ENCODE peak calls at places on chromosomes 3 and 15, in four cellular contexts. X is breast epithelium, S is ovary, E is stomach. J is an unnamed sample.

GRCh38 chr15:55289573-55290360 is at the start of gene RAB27A:
- DNase-seq in X (peak; percentile 57), S (peak; percentile 65), E (peak; percentile 85), J (peak; percentile 85)

GRCh38 chr3:169327969-169328368 is 335.5 kb downstream of the MECOM start:
- DNase-seq in X (no peak), S (no peak), E (no peak), J (no peak)

GRCh38 chr3:81459733-81460132 is 301.7 kb downstream of the GBE1 start:
- DNase-seq in X (no peak), S (no peak), E (no peak), J (no peak)

GRCh38 chr15:35852818-35853624 is 307.1 kb upstream of the DPH6 start:
- DNase-seq in X (no peak), S (no peak), E (no peak), J (no peak)

GRCh38 chr3:35727179-35727578 is 87.9 kb downstream of the ARPP21 start:
- DNase-seq in X (no peak), S (no peak), E (no peak), J (no peak)

GRCh38 chr3:150603888-150604319 is 783 bp downstream of the SELENOT start:
- DNase-seq in X (no peak), S (no peak), E (no peak), J (no peak)

GRCh38 chr3:9349321-9350117 is 13.3 kb upstream of the THUMPD3 start:
- DNase-seq in X (peak; percentile 58), S (no peak), E (no peak), J (no peak)

GRCh38 chr15:97196066-97197027 is 764.2 kb upstream of the ARRDC4 start:
- DNase-seq in X (no peak), S (no peak), E (no peak), J (no peak)

GRCh38 chr3:105933871-105934270 is 65.1 kb upstream of the CBLB start:
- DNase-seq in X (no peak), S (no peak), E (no peak), J (no peak)

GRCh38 chr3:48465237-48465530 is 18.6 kb downstream of the ATRIP start:
- DNase-seq in X (no peak), S (no peak), E (no peak), J (no peak)

GRCh38 chr15:28955686-28956421 is 70.1 kb downstream of the APBA2 start:
- DNase-seq in X (no peak), S (no peak), E (no peak), J (no peak)

GRCh38 chr3:23941440-23941839 is 3.6 kb upstream of the NR1D2 start:
- DNase-seq in X (no peak), S (no peak), E (no peak), J (no peak)

GRCh38 chr3:172090035-172090434 is 50.7 kb downstream of the FNDC3B start:
- DNase-seq in X (no peak), S (no peak), E (no peak), J (no peak)

GRCh38 chr3:172087827-172088580 is 48.6 kb downstream of the FNDC3B start:
- DNase-seq in X (no peak), S (no peak), E (no peak), J (no peak)

GRCh38 chr3:172087198-172087597 is 47.8 kb downstream of the FNDC3B start:
- DNase-seq in X (no peak), S (no peak), E (no peak), J (no peak)

GRCh38 chr3:172086071-172086470 is 46.7 kb downstream of the FNDC3B start:
- DNase-seq in X (no peak), S (no peak), E (no peak), J (no peak)

GRCh38 chr3:172089250-172089649 is 49.9 kb downstream of the FNDC3B start:
- DNase-seq in X (no peak), S (no peak), E (no peak), J (no peak)
- H3K27ac ChIP-seq in X (no peak overlapping the region), S (no peak overlapping the region), E (no peak overlapping the region), J (no peak overlapping the region)

GRCh38 chr3:185943363-185944106 is 5.7 kb upstream of the TRA2B start:
- DNase-seq in X (peak; percentile 84), S (peak; percentile 72), E (peak; percentile 85), J (peak; percentile 96)
- TF ChIP-seq POLR2A in X (no peak), S (no peak), E (no peak), J (peak; percentile 70)

GRCh38 chr15:63052128-63052826 is 9.7 kb downstream of the TPM1 start:
- DNase-seq in X (no peak), S (no peak), E (no peak), J (no peak)
- H3K4me1 ChIP-seq in X (peaks cover 7% of the 10 kb centered on the region), S (peaks cover 26% of the 10 kb centered on the region), E (peaks cover 43% of the 10 kb centered on the region), J (peaks cover 76% of the 10 kb centered on the region)

GRCh38 chr3:127794402-127794801 is 27.9 kb downstream of the MGLL start:
- DNase-seq in X (no peak), S (no peak), E (no peak), J (no peak)

GRCh38 chr3:127791221-127791913 is 30.9 kb downstream of the MGLL start:
- DNase-seq in X (peak; percentile 33), S (no peak), E (peak; percentile 35), J (no peak)

GRCh38 chr3:127794972-127795371 is 27.3 kb downstream of the MGLL start:
- DNase-seq in X (no peak), S (no peak), E (no peak), J (no peak)

GRCh38 chr3:127790580-127791183 is 31.6 kb downstream of the MGLL start:
- DNase-seq in X (no peak), S (no peak), E (no peak), J (no peak)

DNA sequence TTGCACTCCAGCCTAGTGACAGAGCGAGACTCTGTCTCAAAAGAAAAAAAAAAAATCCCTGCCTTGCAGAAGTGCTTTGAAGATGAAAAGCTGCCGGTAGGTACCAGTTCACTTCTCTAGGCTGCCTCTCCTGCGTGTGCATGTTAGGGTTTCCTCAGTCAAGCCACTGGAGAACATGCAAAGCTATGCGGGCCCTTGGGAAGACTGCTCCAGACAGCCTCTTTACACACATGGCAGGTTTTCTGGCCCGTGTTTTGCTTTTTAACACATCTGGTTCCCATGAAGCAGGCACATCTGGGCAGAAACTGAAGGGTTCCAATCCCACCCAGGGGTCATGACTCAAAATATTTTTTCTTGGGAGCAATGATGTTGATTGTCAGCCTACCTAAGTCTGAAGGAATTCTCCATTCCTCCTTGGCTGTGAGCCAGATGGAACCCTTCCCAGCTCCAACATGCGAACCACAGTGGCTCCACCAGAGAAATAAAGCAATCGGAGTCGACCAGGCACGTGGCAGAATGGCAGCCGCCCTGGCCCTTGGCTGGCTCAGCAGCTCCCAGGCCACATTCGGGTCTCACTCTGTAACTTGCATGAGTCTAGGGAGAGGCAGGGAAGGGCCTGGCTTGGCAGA is 29.5 kb downstream of the MGLL start:
- DNase-seq in X (no peak), S (no peak), E (peak; percentile 50), J (peak; percentile 45)
- H3K27ac ChIP-seq in X (peak overlapping the region; percentile 0), S (no peak overlapping the region), E (no peak overlapping the region), J (no peak overlapping the region)

GRCh38 chr15:64105113-64105704 is 9.4 kb downstream of the SNX1 start:
- DNase-seq in X (no peak), S (peak; percentile 18), E (no peak), J (peak; percentile 46)
- TF ChIP-seq POLR2A in X (no peak), S (no peak), E (no peak), J (no peak)

DNA sequence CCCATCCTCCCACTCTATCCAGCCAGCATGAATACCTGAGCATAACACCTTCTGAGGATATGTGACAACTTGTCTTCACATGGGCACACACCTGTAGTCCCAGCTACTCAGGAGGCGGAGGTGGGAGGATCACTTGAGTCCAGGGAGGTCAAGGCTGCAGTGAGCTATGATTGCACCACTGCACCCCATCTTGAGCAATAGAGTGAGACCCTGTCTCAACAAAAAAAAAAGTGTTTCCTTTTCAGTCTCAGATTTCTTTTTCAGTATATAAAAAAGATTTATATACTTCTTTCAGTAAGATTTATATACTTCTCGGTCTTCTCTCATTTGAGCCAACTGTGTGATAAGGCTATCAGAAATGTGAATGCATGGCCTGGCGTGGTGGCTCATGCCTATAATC is 84.9 kb upstream of the SKOR1 start:
- DNase-seq in X (no peak), S (no peak), E (no peak), J (no peak)
- H3K4me1 ChIP-seq in X (no peaks in the 10 kb centered on the region), S (no peaks in the 10 kb centered on the region), E (no peaks in the 10 kb centered on the region), J (peaks cover 5% of the 10 kb centered on the region)

GRCh38 chr15:67100124-67100791 is 34.9 kb downstream of the SMAD3 start:
- DNase-seq in X (no peak), S (no peak), E (no peak), J (no peak)
- H3K27ac ChIP-seq in X (no peak overlapping the region), S (no peak overlapping the region), E (no peak overlapping the region), J (no peak overlapping the region)

DNA sequence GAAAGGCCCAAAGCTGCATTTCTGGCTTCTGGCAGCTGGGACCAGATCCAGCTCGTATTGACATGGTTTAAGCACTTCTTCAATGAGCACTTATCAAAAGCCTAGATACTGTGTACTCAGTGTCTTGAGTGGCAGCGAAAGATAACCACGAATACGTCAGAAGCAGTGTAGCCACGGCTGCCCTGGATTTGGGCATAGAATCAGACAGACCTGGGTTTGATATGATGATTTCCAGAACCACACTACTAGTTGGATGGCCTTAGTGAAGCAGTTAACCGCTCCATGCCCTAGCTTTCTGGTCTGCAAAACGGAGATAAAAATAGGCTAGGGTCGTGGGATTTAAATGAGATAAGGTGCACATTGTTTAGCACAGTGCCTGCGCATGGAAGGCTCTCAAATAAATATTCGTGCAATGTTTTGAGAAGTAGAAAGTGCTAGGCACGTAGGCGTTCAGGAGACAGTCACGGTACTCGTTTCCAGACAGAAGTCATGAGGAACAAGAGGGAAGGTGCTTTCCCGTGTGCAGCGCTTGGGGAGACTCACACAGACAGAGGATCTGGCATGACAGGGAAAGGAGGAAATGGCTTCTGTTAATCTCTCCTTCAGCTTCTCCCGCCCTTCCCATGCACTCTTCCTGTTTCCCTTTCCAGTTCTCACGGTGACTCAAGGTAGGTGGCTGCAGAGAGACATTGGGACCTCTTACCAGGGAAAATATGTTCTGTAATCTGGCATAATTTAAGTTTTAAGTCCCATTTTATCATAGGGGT is 70.3 kb downstream of the CCNL1 start:
- DNase-seq in X (peak; percentile 55), S (peak; percentile 33), E (peak; percentile 56), J (peak; percentile 52)
- TF ChIP-seq POLR2A in X (no peak), S (no peak), E (no peak), J (peak; percentile 31)